ENCODE peak calls at places on chromosomes 2 and 18, in eight cellular contexts. Q is colonic mucosa, L is kidney epithelial cell, W is lower lobe of right lung, E is uterus, G is left ventricle myocardium inferior, P is body of pancreas, D is heart right ventricle. N is an unnamed sample. For H3K36me3, the result is how much of the 10 kb centered on the place peaks cover.

GRCh38 chr2:27753744-27754588 is 17.6 kb upstream of the MRPL33 start:
- DNase-seq in E (peak), L (no peak), G (peak), Q (peak), W (peak), P (peak), D (peak), N (peak)

GRCh38 chr2:209431701-209432100 is 7.9 kb downstream of the MAP2 start:
- DNase-seq in Q (no peak), E (no peak), W (no peak), P (no peak), D (no peak), L (peak), G (no peak), N (peak)

GRCh38 chr2:105184420-105184819 is 57.1 kb upstream of the GPR45 start:
- DNase-seq in W (no peak), P (no peak), G (no peak), D (no peak), E (no peak), L (no peak), Q (peak), N (no peak)

GRCh38 chr2:30417253-30417652 is 29.8 kb upstream of the LCLAT1 start:
- DNase-seq in Q (no peak), D (no peak), G (peak), L (no peak), W (no peak), E (peak), P (peak), N (no peak)

GRCh38 chr2:48347712-48348111 is 182.2 kb upstream of the STON1 start:
- DNase-seq in D (no peak), Q (no peak), E (no peak), L (no peak), P (no peak), G (no peak), W (no peak), N (no peak)

GRCh38 chr2:116098049-116098448 is 1655.6 kb downstream of the DPP10 start:
- DNase-seq in W (no peak), D (no peak), Q (no peak), G (no peak), L (no peak), E (no peak), P (no peak), N (no peak)

GRCh38 chr18:69444221-69444620 is 43.5 kb downstream of the DOK6 start:
- DNase-seq in G (no peak), L (no peak), E (no peak), Q (no peak), W (no peak), D (no peak), P (no peak), N (no peak)

GRCh38 chr2:119820275-119820674 is 60.6 kb downstream of the PTPN4 start:
- DNase-seq in G (no peak), W (no peak), Q (no peak), P (no peak), D (peak), E (no peak), L (peak), N (peak)

GRCh38 chr2:134399096-134399495 is 145.2 kb downstream of the MGAT5 start:
- DNase-seq in P (no peak), Q (no peak), G (no peak), W (no peak), L (no peak), E (no peak), D (no peak), N (no peak)

GRCh38 chr2:128832946-128833560 is 514.4 kb upstream of the HS6ST1 start:
- DNase-seq in L (no peak), P (peak), E (no peak), G (no peak), Q (no peak), D (no peak), W (no peak), N (no peak)

GRCh38 chr2:196675963-196676362 is 36.4 kb downstream of the CCDC150 start:
- DNase-seq in W (no peak), Q (no peak), D (no peak), G (no peak), P (no peak), L (no peak), E (no peak), N (no peak)

GRCh38 chr2:80326214-80326613 is 21.7 kb upstream of the LRRTM1 start:
- DNase-seq in E (no peak), P (no peak), D (peak), Q (no peak), W (no peak), G (no peak), L (peak), N (peak)

GRCh38 chr18:44758821-44759624 is 78.3 kb downstream of the SETBP1 start:
- DNase-seq in Q (no peak), G (no peak), W (no peak), L (no peak), P (no peak), D (no peak), E (no peak), N (no peak)

GRCh38 chr2:121130301-121130850 is 154.6 kb downstream of the TFCP2L1 start:
- DNase-seq in W (no peak), L (no peak), P (no peak), Q (no peak), E (no peak), D (no peak), G (no peak), N (no peak)

GRCh38 chr2:239177908-239178307 is 222.9 kb downstream of the HDAC4 start:
- DNase-seq in D (no peak), W (no peak), L (no peak), G (peak), Q (no peak), E (peak), P (no peak), N (no peak)

GRCh38 chr2:166411473-166412230 is 35.9 kb upstream of the SCN9A start:
- DNase-seq in E (no peak), P (no peak), Q (no peak), D (no peak), W (no peak), G (no peak), L (peak), N (peak)

GRCh38 chr2:233178994-233179847 is 72.3 kb upstream of the ATG16L1 start:
- DNase-seq in D (no peak), W (no peak), Q (no peak), E (no peak), G (no peak), P (no peak), L (no peak), N (no peak)

GRCh38 chr2:231671617-231672350 is 36.5 kb upstream of the PTMA start:
- DNase-seq in L (no peak), G (no peak), P (no peak), D (no peak), E (no peak), W (peak), Q (peak), N (no peak)

GRCh38 chr2:42801388-42801787 is 9.0 kb upstream of the HAAO start:
- DNase-seq in L (no peak), D (no peak), G (no peak), W (no peak), E (no peak), P (no peak), Q (no peak), N (no peak)

GRCh38 chr2:174012347-174013309 is 47.5 kb upstream of the SP3 start:
- DNase-seq in Q (peak), L (no peak), W (peak), E (peak), G (peak), P (peak), D (peak), N (no peak)

GRCh38 chr18:49127606-49128190 is 176.9 kb upstream of the SMAD7 start:
- DNase-seq in L (no peak), Q (no peak), E (no peak), P (no peak), D (no peak), G (no peak), W (no peak), N (no peak)

GRCh38 chr18:48409591-48410094 is 460 bp upstream of the ZBTB7C start:
- DNase-seq in Q (peak), P (no peak), D (peak), G (peak), L (no peak), E (peak), W (peak), N (no peak)

GRCh38 chr18:35526476-35527120 is 28.8 kb upstream of the INO80C start:
- DNase-seq in W (peak), L (no peak), P (peak), Q (no peak), D (no peak), G (no peak), E (peak), N (peak)

GRCh38 chr2:109674894-109675534 is 60.9 kb downstream of the SOWAHC start:
- DNase-seq in P (no peak), Q (peak), L (no peak), D (no peak), E (no peak), W (no peak), G (no peak), N (no peak)

GRCh38 chr2:68292108-68292710 is 27.5 kb downstream of the CNRIP1 start:
- DNase-seq in Q (no peak), G (no peak), P (peak), L (no peak), D (no peak), E (no peak), W (no peak), N (peak)

DNA sequence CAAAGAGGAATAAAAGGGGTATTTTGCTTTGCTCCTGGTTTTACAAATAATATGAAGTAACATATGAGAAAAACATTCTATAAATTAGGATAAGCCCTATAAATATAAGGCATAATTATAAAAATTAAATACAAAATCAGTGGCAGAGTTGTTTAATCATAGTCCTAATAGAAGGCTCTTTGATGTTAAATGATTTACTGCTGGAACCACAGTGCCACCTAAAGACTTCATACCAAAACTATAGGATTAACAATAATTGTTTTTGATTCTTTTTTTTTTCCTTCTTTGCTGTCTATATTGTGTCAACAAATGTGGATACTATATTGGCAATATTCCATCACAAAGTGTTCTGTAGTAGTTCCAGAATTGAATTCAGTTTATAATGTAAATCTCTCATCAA is 837.7 kb upstream of the SLC39A10 start:
- DNase-seq in P (no peak), D (no peak), W (no peak), L (no peak), Q (no peak), G (no peak), E (no peak), N (peak)
- TF ChIP-seq CTCF in P (no peak), D (no peak), W (no peak), L (no peak), Q (no peak), G (no peak), E (no peak), N (no peak)

DNA sequence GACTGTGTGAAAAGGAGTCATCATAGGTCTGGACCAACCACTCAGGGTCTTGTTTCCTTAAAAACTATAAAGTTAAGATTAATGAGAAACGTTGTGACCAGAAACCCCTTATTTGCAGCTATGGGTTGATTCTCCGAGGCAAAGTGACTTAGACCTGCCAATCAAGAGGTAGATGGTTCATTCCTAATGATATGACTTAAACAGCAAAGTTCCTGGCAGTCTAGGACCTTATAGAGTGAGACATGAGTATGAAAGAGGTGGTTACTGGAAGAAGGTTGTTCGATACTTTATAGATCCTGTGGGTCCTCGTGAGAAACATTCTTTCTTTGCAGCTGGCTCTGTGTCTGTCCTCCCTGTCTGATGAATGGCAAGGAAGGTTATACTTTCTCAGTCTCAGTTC is 8.0 kb downstream of the SFXN5 start:
- DNase-seq in E (no peak), W (no peak), P (no peak), D (no peak), Q (no peak), L (no peak), G (no peak), N (no peak)
- H3K4me3 ChIP-seq in E (no peak), W (no peak), P (no peak), D (no peak), Q (no peak), L (no peak), G (no peak), N (no peak)

DNA sequence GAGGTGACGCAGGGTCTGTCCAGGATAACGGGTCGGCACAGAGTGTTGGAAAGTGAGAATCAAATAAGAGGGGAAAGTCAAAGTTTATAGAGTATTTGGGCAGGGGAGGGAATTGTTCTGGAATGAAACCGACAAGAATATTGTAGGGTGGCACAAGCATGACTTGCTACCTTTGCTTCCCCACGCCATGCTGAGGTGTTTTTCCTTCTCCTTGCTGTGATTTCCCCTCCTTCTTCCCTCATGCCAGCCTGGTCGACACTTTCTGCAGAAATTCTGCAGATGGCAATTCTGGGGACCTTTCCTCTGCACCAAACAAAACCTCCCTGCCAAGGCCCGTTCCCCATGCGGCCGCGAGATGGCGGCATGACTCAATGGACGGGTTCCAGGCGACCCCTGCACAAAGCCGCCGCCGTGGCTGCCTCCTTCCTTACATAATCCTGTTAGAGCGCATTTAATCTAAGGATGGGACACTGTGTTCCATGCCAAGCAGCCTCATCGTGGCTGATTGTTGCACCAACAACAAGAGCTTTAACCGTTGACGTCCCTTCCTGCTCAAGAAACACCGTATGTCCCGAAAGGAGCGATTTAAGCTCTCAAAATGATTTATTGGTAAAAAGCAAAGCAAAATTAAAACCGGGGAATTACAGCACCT is at the start of gene MRO:
- DNase-seq in P (peak), W (peak), G (peak), E (peak), Q (peak), D (peak), L (no peak), N (peak)
- H3K36me3 ChIP-seq in P (under half), W (under half), G (under half), E (under half), Q (under half), D (under half), L (under half), N (under half)

GRCh38 chr2:102451968-102452367 is 21.1 kb upstream of the SLC9A4 start:
- DNase-seq in L (no peak), D (no peak), P (no peak), E (no peak), Q (no peak), W (no peak), G (no peak), N (no peak)
- TF ChIP-seq CTCF in L (no peak), D (no peak), P (no peak), E (no peak), Q (no peak), W (no peak), G (no peak), N (no peak)

GRCh38 chr2:64094663-64095382 is 49.4 kb downstream of the PELI1 start:
- DNase-seq in Q (no peak), P (no peak), W (no peak), D (no peak), G (no peak), L (no peak), E (no peak), N (no peak)
- H3K4me3 ChIP-seq in Q (no peak), P (no peak), W (no peak), D (no peak), G (no peak), L (no peak), E (no peak), N (no peak)

GRCh38 chr2:240718896-240719490 is 27.3 kb downstream of the AQP12A start:
- DNase-seq in L (no peak), P (no peak), Q (no peak), G (no peak), D (no peak), W (no peak), E (no peak), N (no peak)

GRCh38 chr2:240714747-240715725 is 23.4 kb downstream of the AQP12A start:
- DNase-seq in W (no peak), L (no peak), D (no peak), E (no peak), P (peak), Q (no peak), G (no peak), N (no peak)

GRCh38 chr2:240716130-240716798 is 24.6 kb downstream of the AQP12A start:
- DNase-seq in P (no peak), D (no peak), Q (no peak), L (no peak), G (no peak), E (no peak), W (no peak), N (no peak)

GRCh38 chr2:240717681-240718581 is 26.3 kb downstream of the AQP12A start:
- DNase-seq in L (no peak), D (no peak), E (no peak), Q (no peak), W (no peak), G (no peak), P (no peak), N (no peak)

DNA sequence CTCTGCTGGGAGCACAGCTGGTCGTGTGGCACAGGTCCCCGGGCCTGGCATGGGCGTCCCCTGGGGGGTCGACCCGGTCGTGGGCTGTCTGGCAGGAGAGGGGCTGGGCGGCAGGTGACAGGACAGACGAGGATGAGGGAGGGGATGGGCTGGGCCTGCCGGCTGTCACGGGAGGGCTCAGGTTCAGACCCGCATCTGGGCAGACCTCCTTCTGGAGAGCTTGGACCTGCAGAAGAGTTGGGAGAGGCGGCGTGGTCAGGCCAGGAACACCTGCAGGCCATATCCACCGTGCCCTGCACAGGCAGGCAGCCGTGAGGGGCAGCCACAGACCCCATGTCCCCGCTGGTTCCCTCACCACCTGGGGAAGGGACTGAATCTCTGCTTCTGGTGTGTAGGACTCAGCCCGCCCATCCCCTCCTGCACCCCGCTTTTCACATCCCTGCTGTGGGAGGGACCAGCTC is 25.5 kb downstream of the AQP12A start:
- DNase-seq in P (no peak), D (no peak), L (no peak), G (no peak), Q (no peak), E (no peak), W (no peak), N (no peak)
- H3K36me3 ChIP-seq in P (under half), D (under half), L (under half), G (under half), Q (under half), E (under half), W (under half), N (under half)

GRCh38 chr2:168116448-168116847 is 130.9 kb downstream of the STK39 start:
- DNase-seq in D (no peak), E (no peak), L (no peak), P (no peak), W (no peak), Q (no peak), G (no peak), N (no peak)
- TF ChIP-seq CTCF in D (peak), E (no peak), L (peak), P (no peak), W (no peak), Q (no peak), G (peak), N (no peak)

GRCh38 chr2:45237850-45238542 is 228.7 kb upstream of the SIX2 start:
- DNase-seq in E (no peak), G (peak), D (no peak), P (no peak), W (no peak), L (peak), Q (no peak), N (peak)
- H3K4me3 ChIP-seq in E (no peak), G (no peak), D (no peak), P (no peak), W (no peak), L (no peak), Q (no peak), N (no peak)